ENCODE peak calls at places on chromosomes 2 and 18, in ten cellular contexts. P is BJ, V is AG09309, X is foreskin fibroblast, Z is AG10803, K is psoas muscle, B is lower lobe of right lung, T is omental fat pad, J is coronary artery, N is endodermal cell. W is an unnamed sample.

GRCh38 chr18:38359258-38359657 is 793.7 kb upstream of the CELF4 start:
- DNase-seq in T (no peak), V (no peak), Z (no peak), J (no peak), B (no peak), K (no peak), X (no peak), N (no peak), P (no peak), W (no peak)

GRCh38 chr18:10460414-10461018 is 6.1 kb downstream of the APCDD1 start:
- DNase-seq in P (no peak), J (no peak), K (no peak), X (peak), B (no peak), T (no peak), Z (no peak), V (no peak), N (no peak), W (no peak)

GRCh38 chr18:51025512-51025911 is 4.5 kb upstream of the SMAD4 start:
- DNase-seq in T (no peak), J (no peak), N (no peak), P (no peak), V (no peak), K (no peak), Z (no peak), X (no peak), B (no peak), W (no peak)

GRCh38 chr2:74834806-74835755 is 1.2 kb downstream of the HK2 start:
- DNase-seq in N (peak), K (peak), X (peak), J (no peak), P (no peak), Z (peak), V (no peak), B (peak), T (no peak), W (no peak)

GRCh38 chr18:37698508-37699035 is 133.0 kb upstream of the CELF4 start:
- DNase-seq in X (no peak), V (no peak), J (no peak), N (peak), T (no peak), Z (no peak), B (no peak), P (no peak), K (no peak), W (no peak)

GRCh38 chr18:72544092-72544886 is at the start of gene CBLN2:
- DNase-seq in V (no peak), B (peak), K (no peak), P (no peak), T (no peak), J (no peak), N (peak), X (peak), Z (peak), W (no peak)

GRCh38 chr2:85312404-85312803 is 15.4 kb downstream of the TGOLN2 start:
- DNase-seq in V (peak), X (peak), B (no peak), J (no peak), Z (peak), N (no peak), K (no peak), P (no peak), T (no peak), W (no peak)

GRCh38 chr2:10759151-10759714 is 37.8 kb downstream of the ATP6V1C2 start:
- DNase-seq in J (no peak), T (no peak), B (peak), K (no peak), V (no peak), X (no peak), Z (no peak), P (no peak), N (no peak), W (no peak)

GRCh38 chr2:237704476-237705224 is 77.3 kb downstream of the LRRFIP1 start:
- DNase-seq in K (no peak), P (no peak), T (no peak), B (no peak), X (peak), J (no peak), N (no peak), Z (peak), V (no peak), W (no peak)

GRCh38 chr2:175631247-175631628 is 370.8 kb downstream of the LNPK start:
- DNase-seq in X (peak), J (no peak), Z (no peak), V (no peak), T (no peak), P (no peak), N (no peak), K (no peak), B (no peak), W (no peak)

GRCh38 chr18:26545737-26546136 is 2.6 kb downstream of the KCTD1 start:
- DNase-seq in B (no peak), K (no peak), T (no peak), J (no peak), X (no peak), V (no peak), P (no peak), N (no peak), Z (no peak), W (no peak)

GRCh38 chr18:50982802-50983179 is 15.0 kb downstream of the ELAC1 start:
- DNase-seq in J (no peak), K (no peak), X (peak), Z (no peak), B (no peak), V (no peak), P (no peak), T (no peak), N (no peak), W (no peak)

GRCh38 chr18:70276416-70277145 is 12.3 kb upstream of the SOCS6 start:
- DNase-seq in V (no peak), T (no peak), B (no peak), P (no peak), K (no peak), J (no peak), X (no peak), N (no peak), Z (no peak), W (no peak)

GRCh38 chr2:6927186-6927585 is 10.0 kb downstream of the RNF144A start:
- DNase-seq in J (no peak), T (no peak), K (no peak), N (no peak), V (no peak), Z (no peak), X (no peak), P (no peak), B (no peak), W (no peak)

DNA sequence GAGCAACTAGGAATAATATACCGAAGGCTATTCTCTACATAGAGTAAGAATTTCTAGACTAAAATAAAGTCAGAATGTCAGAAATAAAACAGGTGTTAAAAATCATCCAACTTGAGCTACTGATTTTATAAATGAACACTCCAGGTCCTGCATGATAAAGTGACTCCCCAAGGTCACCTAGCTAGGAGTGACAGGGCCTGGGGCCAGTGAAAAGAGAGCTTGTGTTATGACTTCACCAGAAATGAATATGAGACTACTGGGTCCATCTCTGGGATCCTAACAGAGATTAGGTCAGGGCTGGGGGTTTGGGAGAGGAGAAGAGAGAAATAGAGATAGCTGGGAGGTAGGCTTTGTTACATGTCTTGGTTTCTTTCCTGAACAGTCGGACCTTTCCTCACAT is 89.7 kb upstream of the CYP1B1 start:
- DNase-seq in J (no peak), V (no peak), N (no peak), P (no peak), Z (no peak), K (no peak), B (no peak), X (no peak), T (no peak), W (no peak)
- TF ChIP-seq CTCF in J (no peak), V (no peak), N (no peak), P (no peak), Z (no peak), K (no peak), B (no peak), X (no peak), T (no peak), W (no peak)

GRCh38 chr2:33126552-33126951 is 179.8 kb downstream of the LTBP1 start:
- DNase-seq in B (no peak), P (no peak), K (no peak), T (no peak), Z (no peak), J (no peak), N (no peak), X (no peak), V (no peak), W (no peak)
- TF ChIP-seq CTCF in B (no peak), P (no peak), K (no peak), T (no peak), Z (peak), J (no peak), N (peak), X (no peak), V (peak), W (no peak)

GRCh38 chr2:127024769-127025356 is 82.1 kb downstream of the BIN1 start:
- DNase-seq in K (no peak), T (no peak), V (no peak), B (no peak), N (peak), P (no peak), Z (no peak), J (no peak), X (peak), W (no peak)
- TF ChIP-seq CTCF in K (no peak), T (no peak), V (peak), B (no peak), N (peak), P (peak), Z (peak), J (no peak), X (peak), W (no peak)

GRCh38 chr2:200625958-200626363 is 40.1 kb downstream of the AOX1 start:
- DNase-seq in V (no peak), J (no peak), Z (peak), K (no peak), T (no peak), B (no peak), N (no peak), X (peak), P (peak), W (no peak)

GRCh38 chr2:200634231-200634964 is 48.6 kb downstream of the AOX1 start:
- DNase-seq in K (no peak), X (no peak), Z (no peak), P (no peak), N (no peak), T (no peak), V (no peak), J (no peak), B (no peak), W (no peak)

GRCh38 chr2:200635251-200635650 is 49.4 kb downstream of the AOX1 start:
- DNase-seq in K (no peak), T (no peak), Z (no peak), P (no peak), X (no peak), B (no peak), N (no peak), J (no peak), V (no peak), W (no peak)

GRCh38 chr2:200627110-200627770 is 41.4 kb downstream of the AOX1 start:
- DNase-seq in T (no peak), Z (no peak), X (no peak), V (no peak), P (no peak), B (no peak), K (no peak), N (no peak), J (no peak), W (no peak)

DNA sequence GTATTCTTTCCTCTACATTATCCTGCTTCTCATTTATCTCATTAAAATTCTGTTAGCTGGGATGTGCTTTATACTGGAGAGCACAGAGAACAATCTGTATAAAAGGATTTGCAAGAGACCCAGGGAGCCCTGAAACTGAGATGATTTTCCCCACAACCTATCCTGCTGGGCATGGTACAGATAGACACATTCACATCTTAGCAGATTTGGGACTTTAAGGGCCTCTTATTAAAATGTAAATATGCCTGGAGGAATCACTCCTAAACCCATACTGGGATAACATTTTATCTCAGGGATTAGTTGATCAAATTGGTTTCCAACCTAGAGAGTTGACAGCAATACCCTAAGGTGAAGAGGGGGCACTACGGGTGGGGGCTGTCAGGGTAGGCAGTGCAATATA is 45.5 kb downstream of the AOX1 start:
- DNase-seq in X (no peak), T (no peak), J (no peak), P (no peak), N (no peak), Z (no peak), V (no peak), K (no peak), B (no peak), W (no peak)
- TF ChIP-seq CTCF in X (no peak), T (no peak), J (no peak), P (no peak), N (no peak), Z (no peak), V (no peak), K (no peak), B (no peak), W (no peak)

GRCh38 chr2:162277344-162277743 is 34.1 kb upstream of the FAP start:
- DNase-seq in N (no peak), K (no peak), X (no peak), T (no peak), P (no peak), Z (no peak), V (no peak), B (no peak), J (no peak), W (no peak)

GRCh38 chr2:162282765-162283425 is 35.6 kb downstream of the IFIH1 start:
- DNase-seq in J (no peak), V (no peak), K (no peak), X (peak), Z (peak), N (no peak), B (no peak), T (no peak), P (no peak), W (no peak)

GRCh38 chr2:162280654-162281053 is 37.4 kb upstream of the FAP start:
- DNase-seq in T (no peak), X (no peak), V (no peak), P (no peak), J (no peak), N (no peak), K (no peak), B (no peak), Z (no peak), W (no peak)
- TF ChIP-seq CTCF in T (no peak), X (no peak), V (no peak), P (no peak), J (no peak), N (peak), K (no peak), B (no peak), Z (no peak), W (no peak)

GRCh38 chr2:133635115-133635514 is 66.9 kb upstream of the NCKAP5 start:
- DNase-seq in V (no peak), P (no peak), K (no peak), B (no peak), Z (no peak), N (no peak), T (no peak), J (no peak), X (no peak), W (no peak)

GRCh38 chr2:133636287-133636686 is 68.0 kb upstream of the NCKAP5 start:
- DNase-seq in B (no peak), P (no peak), V (no peak), T (no peak), J (no peak), K (no peak), X (no peak), N (no peak), Z (no peak), W (no peak)

GRCh38 chr2:133633309-133633708 is 65.0 kb upstream of the NCKAP5 start:
- DNase-seq in V (no peak), J (no peak), X (no peak), B (no peak), N (no peak), T (no peak), K (no peak), P (no peak), Z (no peak), W (no peak)

DNA sequence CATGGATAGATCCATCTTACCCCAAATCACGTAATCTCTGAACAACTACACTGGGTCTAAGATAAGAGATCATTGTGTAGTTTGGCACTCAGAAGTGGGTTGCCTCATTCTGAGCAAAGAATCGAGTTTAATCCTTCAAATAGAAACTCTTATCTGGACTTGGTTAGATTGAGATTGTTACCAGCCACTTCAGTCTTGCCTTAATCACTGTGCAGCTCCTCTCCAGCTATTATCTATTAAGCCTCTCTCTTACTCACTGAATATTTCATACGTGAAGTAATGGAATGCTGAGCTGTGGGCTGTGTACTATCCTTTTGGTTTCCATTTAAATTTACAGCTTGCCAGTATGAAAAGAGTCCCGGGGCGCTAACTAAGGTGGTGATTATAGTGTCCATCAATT is 65.6 kb upstream of the NCKAP5 start:
- DNase-seq in J (no peak), P (peak), T (no peak), Z (peak), N (no peak), B (no peak), V (peak), K (no peak), X (peak), W (no peak)
- TF ChIP-seq CTCF in J (no peak), P (no peak), T (no peak), Z (no peak), N (no peak), B (no peak), V (no peak), K (no peak), X (no peak), W (no peak)

GRCh38 chr2:148201075-148202004 is 180.4 kb downstream of the MBD5 start:
- DNase-seq in N (peak), J (no peak), X (peak), B (peak), T (no peak), P (no peak), K (peak), V (no peak), Z (peak), W (no peak)
- TF ChIP-seq CTCF in N (peak), J (no peak), X (peak), B (peak), T (no peak), P (peak), K (peak), V (peak), Z (peak), W (no peak)

DNA sequence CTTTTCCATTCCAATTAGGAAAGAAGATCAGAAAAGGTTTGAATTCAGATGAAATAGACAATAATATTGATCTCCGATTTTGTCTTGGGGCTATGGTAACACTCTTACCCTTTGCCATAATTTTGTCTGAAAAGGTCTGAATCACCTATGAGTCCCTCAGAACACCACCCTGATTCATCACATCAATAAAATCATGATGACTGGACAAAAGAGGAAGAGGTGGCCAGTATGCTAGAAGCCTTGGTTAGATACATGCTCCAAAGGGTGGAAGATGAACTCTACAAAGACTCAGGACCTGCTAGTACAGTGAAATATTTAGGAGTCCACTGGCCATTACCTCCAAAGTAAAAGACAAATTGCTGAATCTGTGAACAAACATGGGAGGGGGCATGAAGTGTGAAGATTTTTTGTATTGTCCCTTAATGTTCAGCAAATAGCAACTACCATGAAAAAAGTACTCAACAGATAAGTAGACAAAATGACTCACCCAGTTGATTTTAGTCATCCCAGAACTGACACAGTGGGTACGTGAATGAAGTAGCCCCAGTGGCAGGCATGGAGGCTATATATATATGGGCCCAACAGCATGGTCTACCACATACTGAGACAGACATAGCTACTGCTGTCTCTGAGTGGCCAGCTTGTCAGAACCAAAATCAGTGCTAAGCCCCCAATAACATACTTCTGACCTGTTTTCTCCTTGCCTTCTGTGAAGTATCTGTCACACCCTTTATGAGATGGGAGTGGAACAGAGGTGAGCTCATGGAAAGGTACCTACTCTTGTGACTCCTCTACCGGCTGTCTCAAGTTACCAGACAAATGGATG is 36.5 kb upstream of the GLS start:
- DNase-seq in B (no peak), V (no peak), J (no peak), T (no peak), P (no peak), Z (no peak), N (no peak), X (peak), K (no peak), W (no peak)
- TF ChIP-seq CTCF in B (no peak), V (no peak), J (no peak), T (no peak), P (no peak), Z (no peak), N (no peak), X (no peak), K (no peak), W (no peak)

GRCh38 chr2:46335966-46336436 is 38.8 kb downstream of the EPAS1 start:
- DNase-seq in N (no peak), P (no peak), X (no peak), V (no peak), Z (peak), T (no peak), B (peak), J (no peak), K (peak), W (no peak)

GRCh38 chr2:46332686-46333281 is 35.6 kb downstream of the EPAS1 start:
- DNase-seq in T (no peak), K (no peak), N (no peak), J (peak), X (peak), B (no peak), Z (peak), V (no peak), P (no peak), W (no peak)

GRCh38 chr2:46335404-46335965 is 38.3 kb downstream of the EPAS1 start:
- DNase-seq in B (peak), V (no peak), N (peak), Z (peak), K (peak), X (peak), J (peak), P (no peak), T (no peak), W (no peak)

GRCh38 chr2:46334389-46335345 is 37.5 kb downstream of the EPAS1 start:
- DNase-seq in B (no peak), J (peak), V (peak), N (no peak), P (peak), X (peak), K (no peak), T (no peak), Z (peak), W (no peak)

GRCh38 chr2:46333912-46334311 is 36.7 kb downstream of the EPAS1 start:
- DNase-seq in V (no peak), P (no peak), T (no peak), Z (peak), K (no peak), N (no peak), B (no peak), X (peak), J (peak), W (no peak)
- TF ChIP-seq CTCF in V (peak), P (peak), T (no peak), Z (peak), K (peak), N (peak), B (peak), X (peak), J (peak), W (no peak)

DNA sequence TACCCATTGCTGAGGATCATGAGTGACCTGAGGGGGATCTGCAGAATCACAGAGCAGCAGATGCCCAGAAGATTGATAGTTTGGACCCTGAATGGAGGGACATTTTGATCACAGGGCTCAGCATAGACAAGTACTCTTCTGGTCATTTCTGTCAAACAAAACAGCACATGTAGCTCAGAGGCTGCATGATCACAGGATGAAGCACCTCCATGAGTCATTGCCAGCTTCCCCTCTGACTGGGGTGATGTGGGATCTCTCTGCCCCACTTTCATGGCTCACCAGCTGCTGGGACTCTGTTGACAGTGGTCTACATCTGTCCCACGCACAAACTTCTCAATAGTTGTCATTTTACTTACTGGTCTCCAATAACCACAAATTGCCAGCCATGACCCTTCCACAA is 264.1 kb downstream of the RPIA start:
- DNase-seq in Z (no peak), T (no peak), X (no peak), P (no peak), B (no peak), V (no peak), K (no peak), J (no peak), N (no peak), W (no peak)
- TF ChIP-seq CTCF in Z (no peak), T (no peak), X (no peak), P (no peak), B (no peak), V (no peak), K (no peak), J (no peak), N (no peak), W (no peak)